ENCODE peak calls at places on chromosomes 11 and 22, in six cellular contexts. W is uterus; S is thyroid gland; R is esophagus squamous epithelium; Z is CD4-positive, alpha-beta memory T cell; T is neural progenitor cell. X is an unnamed sample.

GRCh38 chr11:44188643-44189042 is 93.2 kb downstream of the EXT2 start:
- DNase-seq in S (no peak), Z (no peak), W (no peak), T (no peak), R (no peak), X (no peak)

GRCh38 chr11:69423181-69423580 is 58.3 kb upstream of the LINC01488 start:
- DNase-seq in R (no peak), W (no peak), Z (no peak), T (no peak), S (no peak), X (no peak)

GRCh38 chr11:133157180-133157579 is 375.1 kb downstream of the OPCML start:
- DNase-seq in W (no peak), Z (no peak), S (peak; percentile 10), R (no peak), T (peak; percentile 68), X (no peak)

GRCh38 chr11:19728436-19728835 is 15.8 kb downstream of the NAV2 start:
- DNase-seq in Z (no peak), R (no peak), S (no peak), T (no peak), W (no peak), X (no peak)

GRCh38 chr22:23790819-23791736 is 4.3 kb downstream of the SMARCB1 start:
- DNase-seq in W (peak; percentile 80), S (no peak), Z (no peak), R (no peak), T (no peak), X (no peak)

GRCh38 chr11:128476729-128477128 is 110.6 kb downstream of the ETS1 start:
- DNase-seq in W (no peak), S (no peak), T (no peak), R (no peak), Z (peak; percentile 93), X (peak; percentile 79)

GRCh38 chr22:22692707-22693530 is 48.5 kb downstream of the GGTLC2 start:
- DNase-seq in W (no peak), S (peak; percentile 80), R (no peak), Z (peak; percentile 60), T (peak; percentile 55), X (peak; percentile 38)

GRCh38 chr11:31812392-31813241 is 1.5 kb upstream of the PAX6 start:
- DNase-seq in S (no peak), T (peak; percentile 94), W (no peak), R (no peak), Z (no peak), X (no peak)

GRCh38 chr11:95920460-95921105 is 3.3 kb downstream of the MTMR2 start:
- DNase-seq in S (no peak), Z (no peak), R (no peak), T (no peak), W (no peak), X (no peak)

GRCh38 chr22:43077121-43077877 is 11.9 kb downstream of the TTLL1 start:
- DNase-seq in T (no peak), Z (no peak), W (no peak), S (no peak), R (no peak), X (no peak)

GRCh38 chr11:57527056-57527631 is 3.4 kb downstream of the TIMM10 start:
- DNase-seq in S (peak; percentile 82), W (peak; percentile 74), T (peak; percentile 79), R (no peak), Z (peak; percentile 66), X (peak; percentile 62)

GRCh38 chr11:59247535-59248227 is 35.0 kb upstream of the MPEG1 start:
- DNase-seq in S (peak; percentile 55), T (no peak), W (no peak), Z (peak; percentile 54), R (no peak), X (no peak)

DNA sequence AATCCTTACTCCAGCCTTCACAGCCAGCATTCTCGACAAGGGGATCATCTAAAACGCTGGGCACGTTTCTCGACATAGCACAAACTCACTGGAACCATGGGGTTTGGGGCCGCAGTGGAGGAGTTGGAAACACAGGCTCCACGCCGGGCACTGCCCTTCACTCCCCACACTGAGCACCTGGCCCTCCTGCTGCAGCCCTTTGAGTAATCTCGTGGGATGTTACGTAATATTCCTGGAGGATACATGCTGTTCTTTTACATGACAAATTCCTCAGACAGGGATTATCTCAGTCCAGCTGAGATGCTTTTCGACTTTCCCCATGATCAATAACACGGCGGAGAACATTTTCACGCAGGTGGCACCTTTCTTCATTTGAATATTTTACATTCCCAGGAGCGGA is 408.0 kb downstream of the SHANK2 start:
- DNase-seq in R (no peak), S (no peak), W (no peak), Z (no peak), T (no peak), X (no peak)
- H3K9me3 ChIP-seq in R (no peaks in the 10 kb centered on the region), S (no peaks in the 10 kb centered on the region), W (peaks cover 3% of the 10 kb centered on the region), Z (no peaks in the 10 kb centered on the region), T (no peaks in the 10 kb centered on the region), X (no peaks in the 10 kb centered on the region)

GRCh38 chr11:47524200-47524874 is 28.6 kb downstream of the CELF1 start:
- DNase-seq in R (no peak), T (no peak), W (peak; percentile 30), S (peak; percentile 69), Z (peak; percentile 8), X (no peak)
- H3K4me1 ChIP-seq in R (peaks cover 44% of the 10 kb centered on the region), T (peaks cover 23% of the 10 kb centered on the region), W (peaks cover 15% of the 10 kb centered on the region), S (peaks cover 44% of the 10 kb centered on the region), Z (peaks cover 66% of the 10 kb centered on the region), X (peaks cover 22% of the 10 kb centered on the region)

DNA sequence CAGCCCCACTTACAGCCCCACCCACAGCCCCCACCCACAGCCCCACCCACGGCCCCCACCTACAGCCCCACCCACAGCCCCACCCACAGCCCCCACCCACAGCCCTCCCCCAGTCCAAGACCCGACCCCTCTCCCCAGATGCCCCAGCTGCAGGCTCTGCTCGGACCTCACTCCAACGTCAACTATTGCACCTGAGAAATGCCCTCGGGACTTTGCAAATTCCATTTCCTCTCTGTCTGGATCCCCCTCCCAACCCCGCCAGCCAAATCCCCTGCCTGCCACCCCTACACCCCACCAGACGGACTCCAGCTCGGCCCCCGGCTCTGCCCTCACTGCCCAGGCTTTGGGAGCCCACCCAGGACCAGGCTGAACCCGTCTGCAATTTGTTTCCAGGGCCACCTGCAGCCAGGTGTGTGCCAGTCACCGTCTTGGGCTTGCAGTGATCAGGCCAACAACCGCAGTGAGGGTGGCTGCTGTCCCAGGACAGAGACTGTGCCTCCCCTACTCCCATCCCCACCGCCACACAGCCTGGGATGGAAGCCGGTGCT is 662.8 kb downstream of the BRD1 start:
- DNase-seq in Z (no peak), W (no peak), S (no peak), R (no peak), T (no peak), X (no peak)
- H3K9me3 ChIP-seq in Z (no peaks in the 10 kb centered on the region), W (no peaks in the 10 kb centered on the region), S (no peaks in the 10 kb centered on the region), R (no peaks in the 10 kb centered on the region), T (no peaks in the 10 kb centered on the region), X (no peaks in the 10 kb centered on the region)

GRCh38 chr22:31630331-31631329 is 31.4 kb downstream of the PISD start:
- DNase-seq in R (peak; percentile 75), W (peak; percentile 76), Z (peak; percentile 88), S (peak; percentile 82), T (peak; percentile 87), X (peak; percentile 81)
- H3K4me1 ChIP-seq in R (peaks cover 35% of the 10 kb centered on the region), W (no peaks in the 10 kb centered on the region), Z (peaks cover 56% of the 10 kb centered on the region), S (peaks cover 39% of the 10 kb centered on the region), T (peaks cover 18% of the 10 kb centered on the region), X (peaks cover 19% of the 10 kb centered on the region)

DNA sequence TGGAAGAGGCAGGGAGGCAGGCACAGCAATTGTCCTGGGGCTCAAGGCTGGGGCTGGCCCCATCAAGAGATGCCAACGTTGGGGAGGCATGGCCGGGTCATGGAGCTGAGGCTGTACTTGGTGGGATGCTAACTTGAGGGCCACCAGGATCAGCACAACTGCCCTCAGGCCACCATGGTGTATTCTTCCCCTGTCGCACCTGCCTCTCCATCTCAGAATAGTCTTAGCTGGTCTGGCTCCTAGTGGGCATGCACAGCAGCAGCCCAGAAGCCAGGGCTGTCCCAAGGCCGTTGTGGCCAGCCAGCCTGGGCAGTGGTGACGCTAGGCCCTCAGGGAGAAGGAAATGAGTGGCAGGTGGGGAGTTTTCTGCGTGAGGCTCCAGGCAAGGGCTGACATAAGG is 91.3 kb downstream of the DHCR7 start:
- DNase-seq in Z (no peak), R (no peak), W (no peak), S (no peak), T (no peak), X (no peak)
- H3K9me3 ChIP-seq in Z (no peaks in the 10 kb centered on the region), R (no peaks in the 10 kb centered on the region), W (no peaks in the 10 kb centered on the region), S (no peaks in the 10 kb centered on the region), T (no peaks in the 10 kb centered on the region), X (no peaks in the 10 kb centered on the region)

GRCh38 chr11:64763804-64764611 is 4.2 kb upstream of the PYGM start:
- DNase-seq in W (no peak), T (peak; percentile 43), Z (peak; percentile 76), R (no peak), S (no peak), X (peak; percentile 61)
- H3K4me1 ChIP-seq in W (peaks cover 9% of the 10 kb centered on the region), T (peaks cover 61% of the 10 kb centered on the region), Z (peaks cover 95% of the 10 kb centered on the region), R (peaks cover 55% of the 10 kb centered on the region), S (peaks cover 35% of the 10 kb centered on the region), X (peaks cover 83% of the 10 kb centered on the region)

GRCh38 chr22:49724893-49725489 is 102.7 kb downstream of the BRD1 start:
- DNase-seq in W (no peak), R (no peak), S (peak; percentile 20), T (peak; percentile 90), Z (peak; percentile 56), X (peak; percentile 49)
- H3K9me3 ChIP-seq in W (no peaks in the 10 kb centered on the region), R (no peaks in the 10 kb centered on the region), S (no peaks in the 10 kb centered on the region), T (no peaks in the 10 kb centered on the region), Z (no peaks in the 10 kb centered on the region), X (no peaks in the 10 kb centered on the region)

GRCh38 chr22:40401981-40402406 is 31.6 kb downstream of the SGSM3 start:
- DNase-seq in T (no peak), S (no peak), Z (no peak), W (no peak), R (no peak), X (no peak)

GRCh38 chr22:40400173-40400572 is 29.8 kb downstream of the SGSM3 start:
- DNase-seq in W (no peak), Z (peak; percentile 61), T (no peak), S (no peak), R (no peak), X (peak; percentile 14)

GRCh38 chr22:40403141-40403540 is 32.7 kb downstream of the SGSM3 start:
- DNase-seq in R (no peak), S (no peak), Z (no peak), W (no peak), T (no peak), X (no peak)

GRCh38 chr22:40399661-40400060 is 29.3 kb downstream of the SGSM3 start:
- DNase-seq in W (no peak), T (no peak), S (no peak), Z (no peak), R (no peak), X (no peak)

DNA sequence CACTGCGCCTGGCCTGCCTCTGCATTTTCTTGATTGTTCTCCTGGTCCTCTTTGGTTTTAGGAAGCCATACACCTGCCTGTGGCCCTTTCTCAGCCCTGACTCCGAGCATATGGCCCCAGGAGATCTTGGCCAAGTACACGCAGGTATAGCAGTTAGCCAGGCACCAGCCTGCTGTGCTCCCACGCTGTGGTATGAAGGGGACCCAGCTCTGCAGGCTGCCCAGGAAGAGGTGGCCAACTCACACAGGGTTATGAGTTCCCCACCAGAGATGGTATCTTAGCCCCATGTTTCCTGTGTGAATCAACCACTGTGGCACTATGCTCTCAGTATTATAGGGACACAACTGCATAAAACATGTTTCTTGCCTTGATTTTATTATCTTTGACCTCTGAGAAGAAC is 31.1 kb downstream of the SGSM3 start:
- DNase-seq in W (no peak), T (no peak), S (no peak), Z (peak; percentile 57), R (no peak), X (peak; percentile 40)
- H3K4me1 ChIP-seq in W (no peaks in the 10 kb centered on the region), T (peaks cover 7% of the 10 kb centered on the region), S (peaks cover 14% of the 10 kb centered on the region), Z (peaks cover 74% of the 10 kb centered on the region), R (peaks cover 12% of the 10 kb centered on the region), X (peaks cover 49% of the 10 kb centered on the region)

GRCh38 chr22:47292546-47293320 is 530.3 kb downstream of the TBC1D22A start:
- DNase-seq in T (no peak), Z (no peak), W (peak; percentile 1), S (peak; percentile 83), R (no peak), X (no peak)
- H3K9me3 ChIP-seq in T (no peaks in the 10 kb centered on the region), Z (no peaks in the 10 kb centered on the region), W (no peaks in the 10 kb centered on the region), S (no peaks in the 10 kb centered on the region), R (no peaks in the 10 kb centered on the region), X (no peaks in the 10 kb centered on the region)

X was measured in effector memory CD4-positive, alpha-beta T cell.